ENCODE peak calls at places on chromosomes 7 and 10, in five cellular contexts. One of them, this sample, is unnamed.
A peak's percentile ranks its signal among the peaks of the same experiment; 100 is the strongest.

GRCh38 chr7:157601530-157601929 is 264.7 kb downstream of the DNAJB6 start:
- DNase-seq in GM12878: no peak
- DNase-seq in fibroblast of lung: no peak
- DNase-seq in left ventricle myocardium superior: no peak
- DNase-seq in left ventricle myocardium inferior: no peak
- DNase-seq in this sample: no peak

GRCh38 chr10:132532174-132532573 is 5.4 kb upstream of the INPP5A start:
- DNase-seq in GM12878: no peak
- DNase-seq in fibroblast of lung: no peak
- DNase-seq in left ventricle myocardium inferior: no peak
- DNase-seq in left ventricle myocardium superior: no peak
- DNase-seq in this sample: no peak

GRCh38 chr7:774161-775109 is 47.4 kb upstream of the PRKAR1B start:
- DNase-seq in left ventricle myocardium superior: peak; percentile 83
- DNase-seq in left ventricle myocardium inferior: peak; percentile 58
- DNase-seq in fibroblast of lung: peak; percentile 26
- DNase-seq in GM12878: no peak
- DNase-seq in this sample: peak; percentile 74

GRCh38 chr7:44108768-44109750 is 4.9 kb downstream of the AEBP1 start:
- DNase-seq in left ventricle myocardium inferior: no peak
- DNase-seq in left ventricle myocardium superior: no peak
- DNase-seq in GM12878: no peak
- DNase-seq in fibroblast of lung: no peak
- DNase-seq in this sample: no peak

GRCh38 chr7:127995157-127995865 is 35.9 kb downstream of the LRRC4 start:
- DNase-seq in left ventricle myocardium superior: no peak
- DNase-seq in fibroblast of lung: peak; percentile 84
- DNase-seq in GM12878: no peak
- DNase-seq in left ventricle myocardium inferior: no peak
- DNase-seq in this sample: no peak

GRCh38 chr7:105014725-105015630 is 973 bp downstream of the KMT2E start:
- DNase-seq in GM12878: no peak
- DNase-seq in fibroblast of lung: peak; percentile 51
- DNase-seq in left ventricle myocardium inferior: no peak
- DNase-seq in left ventricle myocardium superior: no peak
- DNase-seq in this sample: peak; percentile 22

GRCh38 chr10:72344932-72345331 is 9.8 kb downstream of the DNAJB12 start:
- DNase-seq in left ventricle myocardium superior: peak; percentile 25
- DNase-seq in left ventricle myocardium inferior: no peak
- DNase-seq in fibroblast of lung: no peak
- DNase-seq in GM12878: no peak
- DNase-seq in this sample: no peak

GRCh38 chr7:116687801-116688201 is 15.8 kb downstream of the MET start:
- DNase-seq in fibroblast of lung: peak; percentile 68
- DNase-seq in left ventricle myocardium superior: no peak
- DNase-seq in GM12878: no peak
- DNase-seq in left ventricle myocardium inferior: no peak
- DNase-seq in this sample: no peak

GRCh38 chr10:25556457-25556856 is 377.6 kb upstream of the MYO3A start:
- DNase-seq in left ventricle myocardium inferior: no peak
- DNase-seq in GM12878: no peak
- DNase-seq in fibroblast of lung: no peak
- DNase-seq in left ventricle myocardium superior: no peak
- DNase-seq in this sample: no peak

This sample was measured in neural crest cell.